ENCODE peak calls at places on chromosomes 5 and 9, in five cellular contexts. L is thyroid gland, K is spleen, R is lower lobe of right lung, X is HFFc6. G is an unnamed sample.

GRCh38 chr9:95585824-95586223 is 69.1 kb upstream of the PTCH1 start:
- DNase-seq in L (no peak), K (no peak), R (no peak), X (no peak), G (no peak)

GRCh38 chr9:126953089-126953809 is 38.7 kb downstream of the RALGPS1 start:
- DNase-seq in L (no peak), K (no peak), R (no peak), X (peak), G (no peak)

GRCh38 chr5:92687793-92688467 is 893.1 kb downstream of the NR2F1-AS1 start:
- DNase-seq in L (no peak), K (no peak), R (no peak), X (peak), G (no peak)

GRCh38 chr9:111483419-111483861 is 743 bp downstream of the ECPAS start:
- DNase-seq in L (peak), K (no peak), R (no peak), X (no peak), G (peak)

GRCh38 chr9:78713746-78714405 is 417.0 kb downstream of the PSAT1 start:
- DNase-seq in L (no peak), K (no peak), R (no peak), X (peak), G (no peak)

GRCh38 chr9:99822096-99822595 is 461 bp downstream of the NR4A3 start:
- DNase-seq in L (no peak), K (peak), R (no peak), X (no peak), G (peak)

GRCh38 chr5:92064993-92065392 is 681.9 kb upstream of the ARRDC3 start:
- DNase-seq in L (no peak), K (no peak), R (no peak), X (no peak), G (no peak)

GRCh38 chr5:139847790-139848507 is 52.3 kb downstream of the PSD2 start:
- DNase-seq in L (peak), K (peak), R (peak), X (no peak), G (peak)

GRCh38 chr9:75976549-75976948 is 86.1 kb downstream of the PCSK5 start:
- DNase-seq in L (no peak), K (no peak), R (no peak), X (no peak), G (no peak)

GRCh38 chr5:136174021-136174659 is 18.8 kb downstream of the SMIM32 start:
- DNase-seq in L (no peak), K (no peak), R (no peak), X (peak), G (peak)

GRCh38 chr9:942805-943580 is 33.5 kb upstream of the DMRT3 start:
- DNase-seq in L (no peak), K (no peak), R (no peak), X (no peak), G (no peak)

GRCh38 chr5:174690256-174690655 is 34.1 kb upstream of the MSX2 start:
- DNase-seq in L (no peak), K (no peak), R (no peak), X (no peak), G (no peak)

GRCh38 chr9:90098456-90098855 is 493.6 kb downstream of the GADD45G start:
- DNase-seq in L (no peak), K (no peak), R (no peak), X (no peak), G (no peak)

GRCh38 chr5:78803386-78803785 is 154.8 kb upstream of the LHFPL2 start:
- DNase-seq in L (peak), K (no peak), R (no peak), X (no peak), G (no peak)

GRCh38 chr5:135219239-135219638 is 179.8 kb downstream of the MACROH2A1 start:
- DNase-seq in L (no peak), K (no peak), R (no peak), X (no peak), G (no peak)

GRCh38 chr5:139810341-139811075 is 14.9 kb downstream of the PSD2 start:
- DNase-seq in L (no peak), K (peak), R (peak), X (no peak), G (no peak)

GRCh38 chr9:116151966-116152381 is 1.6 kb upstream of the PAPPA start:
- DNase-seq in L (no peak), K (no peak), R (no peak), X (peak), G (no peak)

GRCh38 chr9:90502134-90502533 is 140.5 kb downstream of the DIRAS2 start:
- DNase-seq in L (no peak), K (no peak), R (no peak), X (no peak), G (no peak)

GRCh38 chr5:15791859-15792258 is 291.9 kb downstream of the FBXL7 start:
- DNase-seq in L (no peak), K (no peak), R (no peak), X (peak), G (no peak)

GRCh38 chr5:149500922-149501582 is 50.2 kb downstream of the CSNK1A1 start:
- DNase-seq in L (no peak), K (no peak), R (no peak), X (peak), G (no peak)

GRCh38 chr9:135671591-135672041 is 8.5 kb downstream of the LCN9 start:
- DNase-seq in L (no peak), K (peak), R (no peak), X (no peak), G (no peak)

GRCh38 chr5:77972545-77973252 is 196.6 kb upstream of the TBCA start:
- DNase-seq in L (no peak), K (peak), R (no peak), X (no peak), G (peak)

GRCh38 chr5:6598351-6598900 is 34.4 kb downstream of the NSUN2 start:
- DNase-seq in L (no peak), K (no peak), R (no peak), X (no peak), G (no peak)

GRCh38 chr5:773517-774264 is 10.8 kb downstream of the ZDHHC11B start:
- DNase-seq in L (no peak), K (peak), R (no peak), X (no peak), G (peak)

GRCh38 chr5:137279631-137280236 is 219.4 kb downstream of the SPOCK1 start:
- DNase-seq in L (no peak), K (no peak), R (no peak), X (no peak), G (no peak)

GRCh38 chr5:90264930-90265857 is 144.4 kb downstream of the CETN3 start:
- DNase-seq in L (peak), K (peak), R (peak), X (peak), G (peak)

GRCh38 chr5:138752341-138752950 is 779 bp upstream of the CTNNA1 start:
- DNase-seq in L (peak), K (no peak), R (no peak), X (peak), G (no peak)

GRCh38 chr9:96117398-96118060 is 184.4 kb downstream of the HSD17B3 start:
- DNase-seq in L (no peak), K (no peak), R (no peak), X (no peak), G (no peak)

GRCh38 chr9:134769084-134769455 is 111.5 kb upstream of the FCN2 start:
- DNase-seq in L (no peak), K (no peak), R (no peak), X (peak), G (no peak)

GRCh38 chr5:137190031-137190430 is 309.1 kb downstream of the SPOCK1 start:
- DNase-seq in L (no peak), K (no peak), R (no peak), X (peak), G (no peak)

GRCh38 chr9:16716631-16717030 is 153.8 kb downstream of the BNC2 start:
- DNase-seq in L (no peak), K (no peak), R (no peak), X (no peak), G (no peak)

GRCh38 chr5:178590141-178590923 is at the start of gene COL23A1:
- DNase-seq in L (peak), K (peak), R (peak), X (no peak), G (peak)

GRCh38 chr5:71586941-71587708 is at the start of gene MCCC2:
- DNase-seq in L (peak), K (peak), R (peak), X (peak), G (peak)

GRCh38 chr5:76345582-76345981 is 57.5 kb upstream of the IQGAP2 start:
- DNase-seq in L (no peak), K (no peak), R (no peak), X (no peak), G (no peak)

GRCh38 chr5:150142800-150143724 is 12.6 kb downstream of the PDGFRB start:
- DNase-seq in L (peak), K (no peak), R (no peak), X (peak), G (no peak)

DNA sequence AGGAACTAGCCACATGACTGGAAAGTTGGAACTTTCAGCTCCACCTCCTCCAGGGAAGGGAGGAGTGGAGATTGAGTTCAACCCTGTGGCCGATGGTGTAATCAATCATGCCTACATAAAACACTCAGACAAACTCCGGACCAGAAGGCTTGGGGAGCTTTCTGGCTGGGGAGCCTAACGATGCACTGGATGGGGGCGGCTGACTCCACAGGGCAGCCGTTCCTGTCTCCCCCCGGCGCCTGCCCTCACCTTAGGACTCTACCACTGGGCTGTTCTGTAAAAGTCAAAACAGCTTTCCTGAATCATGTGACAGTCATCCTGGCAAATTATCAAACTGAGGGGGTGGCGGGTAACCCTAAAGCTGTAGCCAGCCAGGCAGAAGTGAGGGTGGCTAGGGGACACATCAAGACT is 58.0 kb downstream of the GOLM1 start:
- DNase-seq in L (peak), K (no peak), R (no peak), X (no peak), G (no peak)
- TF ChIP-seq CTCF in L (no peak), K (no peak), R (no peak), X (no peak), G (no peak)

GRCh38 chr9:118829334-118829733 is 539.9 kb downstream of the BRINP1 start:
- DNase-seq in L (no peak), K (no peak), R (no peak), X (no peak), G (no peak)
- TF ChIP-seq CTCF in L (peak), K (no peak), R (peak), X (peak), G (no peak)

DNA sequence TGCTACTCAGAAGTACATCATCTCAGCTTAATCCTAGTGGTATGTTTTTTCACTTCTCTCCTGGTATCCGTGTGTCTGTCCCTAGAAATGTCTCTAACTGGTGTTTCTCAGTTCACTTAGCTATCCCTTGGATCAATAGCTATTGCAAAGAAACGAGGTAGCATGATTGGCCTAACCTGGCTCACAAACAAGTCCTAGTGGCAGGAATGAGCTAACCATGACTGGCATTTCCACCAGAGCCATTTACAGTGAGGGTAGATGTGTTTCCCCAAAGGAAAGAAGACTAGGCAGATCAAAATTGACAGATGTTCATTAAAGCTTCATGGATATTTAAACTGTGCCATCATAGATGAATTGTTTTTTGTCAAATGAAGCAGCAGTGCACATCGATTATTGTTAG is 82.5 kb downstream of the PALM2AKAP2 start:
- DNase-seq in L (no peak), K (no peak), R (no peak), X (no peak), G (no peak)
- TF ChIP-seq CTCF in L (no peak), K (no peak), R (no peak), X (peak), G (no peak)

DNA sequence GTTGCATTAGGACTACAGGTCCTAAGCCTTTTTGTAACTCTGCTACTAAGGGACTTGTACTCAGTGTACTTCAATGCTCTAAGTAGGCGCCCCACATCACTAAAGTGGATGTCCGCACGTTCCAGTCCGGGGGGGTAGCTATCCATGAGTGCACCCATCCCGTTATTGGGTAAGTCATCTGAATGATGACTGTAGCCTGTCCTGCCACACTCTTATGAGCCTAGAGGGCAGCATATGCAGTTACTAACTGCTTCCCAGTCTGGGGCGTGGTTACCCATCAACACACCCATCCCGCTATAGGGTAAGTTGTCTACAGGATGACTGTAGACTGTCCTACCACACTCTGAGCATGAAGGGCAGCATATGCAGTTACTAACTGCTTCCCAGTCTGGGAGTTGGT is 1053.9 kb downstream of the PTPRD start:
- DNase-seq in L (no peak), K (no peak), R (no peak), X (no peak), G (no peak)
- TF ChIP-seq CTCF in L (no peak), K (no peak), R (no peak), X (no peak), G (no peak)

DNA sequence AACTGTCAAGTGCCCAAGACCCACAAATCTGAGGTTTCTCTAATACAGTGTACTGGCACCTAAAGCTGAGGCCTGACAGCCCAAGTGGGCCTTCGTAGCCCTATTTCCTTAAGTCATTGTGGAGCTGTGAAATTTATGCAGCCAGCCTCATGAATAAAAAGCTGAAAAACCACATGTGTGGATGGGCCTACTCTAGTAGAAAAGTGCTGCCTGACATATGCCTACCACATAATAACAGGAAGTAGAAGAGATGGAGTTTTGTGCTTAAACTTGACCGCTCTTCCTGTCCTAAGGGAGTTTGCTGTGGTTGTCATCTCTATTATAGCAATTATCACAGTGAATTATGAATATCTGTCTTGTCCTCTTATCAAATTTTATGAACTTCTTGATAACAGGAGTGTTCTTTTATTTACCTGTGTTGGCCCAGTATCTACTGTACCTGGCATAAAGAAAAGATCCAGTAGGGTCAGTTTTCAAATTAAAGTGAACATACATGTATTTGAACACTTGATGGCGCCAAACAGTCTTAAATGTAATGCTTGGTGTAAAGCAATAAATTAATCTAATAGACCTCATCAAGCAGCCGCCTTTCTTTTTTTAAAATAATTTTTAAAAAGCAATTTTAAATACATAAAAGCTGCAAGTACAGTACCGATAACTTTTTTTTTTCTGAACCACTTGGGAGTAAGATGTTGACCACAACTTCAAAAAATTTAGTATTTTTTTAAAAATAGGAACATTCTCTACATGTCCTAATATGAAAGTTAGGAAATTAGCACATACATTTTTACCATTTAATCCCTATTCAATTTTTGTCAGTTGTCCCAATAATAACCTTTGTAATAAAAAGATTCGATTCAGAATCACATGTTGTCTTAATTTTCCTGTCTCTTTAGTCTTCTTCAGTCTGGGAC is 51.0 kb downstream of the FKTN start:
- DNase-seq in L (no peak), K (no peak), R (no peak), X (peak), G (peak)
- TF ChIP-seq CTCF in L (peak), K (no peak), R (peak), X (peak), G (peak)

DNA sequence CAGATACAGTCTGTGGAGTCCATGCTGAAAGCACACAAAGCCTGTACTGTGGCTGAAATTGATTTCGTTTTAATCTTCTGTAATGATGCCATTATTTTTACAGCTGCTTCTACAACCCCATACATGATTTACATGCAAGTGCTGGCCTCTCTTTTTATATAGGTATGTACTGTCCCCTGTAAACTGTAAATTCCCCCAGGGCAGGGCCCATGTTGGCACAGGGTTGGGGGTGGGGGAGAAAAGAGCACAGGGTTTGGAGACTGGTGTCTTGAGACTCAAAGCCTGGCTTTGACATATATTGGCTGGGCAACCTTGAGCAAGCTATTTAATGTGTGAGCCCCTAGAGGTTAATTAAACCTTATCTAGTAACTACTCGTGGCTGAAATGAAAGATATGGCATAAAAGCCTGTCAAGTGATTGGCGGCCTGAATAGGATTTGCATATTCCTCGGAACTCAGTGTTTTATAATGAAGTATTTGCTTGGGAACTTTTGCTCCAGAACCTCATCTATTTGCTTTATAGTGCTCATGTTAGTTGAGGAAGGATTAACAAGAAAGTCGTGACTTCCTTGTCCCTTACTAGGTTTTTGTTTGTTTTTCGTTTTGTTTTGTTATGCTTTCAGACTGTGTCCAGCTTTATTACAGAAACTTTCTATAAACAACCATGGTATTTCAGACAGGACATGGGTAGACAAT is 34.0 kb downstream of the KLF4 start:
- DNase-seq in L (no peak), K (no peak), R (no peak), X (no peak), G (no peak)
- TF ChIP-seq CTCF in L (no peak), K (no peak), R (no peak), X (no peak), G (no peak)